ENCODE peak calls at places on chromosome 6, in six cellular contexts. S is iPS DF 6.9, M is testis, Y is body of pancreas, E is heart left ventricle, Z is fibroblast of lung. O is an unnamed sample. For H3K27me3, the result is how much of the 10 kb centered on the place peaks cover.

GRCh38 chr6:34148864-34149810 is 3.2 kb upstream of the GRM4 start:
- DNase-seq in S (no peak), M (no peak), Y (no peak), E (no peak), Z (no peak), O (no peak)

GRCh38 chr6:135600931-135601330 is 103.4 kb upstream of the AHI1 start:
- DNase-seq in S (no peak), M (no peak), Y (no peak), E (no peak), Z (no peak), O (no peak)

GRCh38 chr6:10383312-10384063 is 31.4 kb downstream of the TFAP2A start:
- DNase-seq in S (no peak), M (no peak), Y (no peak), E (no peak), Z (no peak), O (no peak)

GRCh38 chr6:158706369-158706982 is 56.6 kb downstream of the SYTL3 start:
- DNase-seq in S (no peak), M (peak), Y (peak), E (peak), Z (peak), O (no peak)

GRCh38 chr6:79570129-79570801 is 33.0 kb upstream of the LCA5 start:
- DNase-seq in S (peak), M (no peak), Y (peak), E (no peak), Z (no peak), O (no peak)

GRCh38 chr6:116615937-116616756 is at the start of gene RSPH4A:
- DNase-seq in S (peak), M (peak), Y (peak), E (peak), Z (peak), O (peak)

GRCh38 chr6:52788478-52788877 is 15.1 kb downstream of the GSTA1 start:
- DNase-seq in S (no peak), M (peak), Y (peak), E (no peak), Z (no peak), O (no peak)

GRCh38 chr6:165556116-165556843 is 106.8 kb downstream of the PDE10A start:
- DNase-seq in S (no peak), M (no peak), Y (no peak), E (no peak), Z (peak), O (no peak)

GRCh38 chr6:129749749-129750120 is 39.8 kb upstream of the ARHGAP18 start:
- DNase-seq in S (no peak), M (no peak), Y (no peak), E (no peak), Z (peak), O (no peak)

GRCh38 chr6:112325449-112325848 is 21.7 kb upstream of the RFPL4B start:
- DNase-seq in S (no peak), M (peak), Y (no peak), E (no peak), Z (peak), O (no peak)

GRCh38 chr6:30037182-30037788 is 23.8 kb upstream of the POLR1H start:
- DNase-seq in S (no peak), M (no peak), Y (no peak), E (no peak), Z (peak), O (no peak)

GRCh38 chr6:156557269-156557885 is 219.8 kb upstream of the ARID1B start:
- DNase-seq in S (peak), M (peak), Y (peak), E (peak), Z (peak), O (no peak)

GRCh38 chr6:153790048-153790447 is 249.0 kb upstream of the OPRM1 start:
- DNase-seq in S (no peak), M (no peak), Y (no peak), E (no peak), Z (peak), O (no peak)

GRCh38 chr6:113857565-113858066 is 471 bp downstream of the MARCKS start:
- DNase-seq in S (no peak), M (peak), Y (peak), E (no peak), Z (no peak), O (no peak)

GRCh38 chr6:138404666-138405337 is 779 bp downstream of the HEBP2 start:
- DNase-seq in S (no peak), M (peak), Y (peak), E (no peak), Z (no peak), O (no peak)

GRCh38 chr6:34656378-34657036 is 40.1 kb downstream of the ILRUN start:
- DNase-seq in S (no peak), M (peak), Y (peak), E (no peak), Z (peak), O (no peak)

GRCh38 chr6:140747114-140747513 is 1372.7 kb upstream of the CITED2 start:
- DNase-seq in S (no peak), M (no peak), Y (no peak), E (no peak), Z (no peak), O (no peak)

GRCh38 chr6:85669735-85670194 is 27.1 kb upstream of the SYNCRIP start:
- DNase-seq in S (no peak), M (no peak), Y (no peak), E (no peak), Z (peak), O (no peak)

GRCh38 chr6:29953001-29953436 is 10.7 kb downstream of the HLA-A start:
- DNase-seq in S (no peak), M (peak), Y (no peak), E (peak), Z (peak), O (no peak)

GRCh38 chr6:52368002-52368401 is 6.1 kb downstream of the PAQR8 start:
- DNase-seq in S (no peak), M (peak), Y (no peak), E (no peak), Z (no peak), O (no peak)

GRCh38 chr6:165245716-165246115 is 63.7 kb downstream of the C6orf118 start:
- DNase-seq in S (no peak), M (no peak), Y (no peak), E (no peak), Z (no peak), O (no peak)

GRCh38 chr6:149164199-149164745 is 153.2 kb upstream of the TAB2 start:
- DNase-seq in S (no peak), M (no peak), Y (no peak), E (no peak), Z (no peak), O (no peak)
- H3K4me3 ChIP-seq in S (no peak), M (no peak), Y (no peak), E (no peak), Z (no peak), O (no peak)

GRCh38 chr6:36804549-36804948 is 34.7 kb downstream of the CPNE5 start:
- DNase-seq in S (no peak), M (no peak), Y (no peak), E (no peak), Z (no peak), O (no peak)
- H3K27me3 ChIP-seq in S (under half), M (under half), Y (under half), E (under half), Z (under half), O (under half)

GRCh38 chr6:39225543-39225942 is 3.7 kb downstream of the KCNK5 start:
- DNase-seq in S (no peak), M (no peak), Y (no peak), E (no peak), Z (no peak), O (no peak)
- H3K4me3 ChIP-seq in S (no peak), M (no peak), Y (no peak), E (no peak), Z (no peak), O (no peak)

GRCh38 chr6:170447561-170447930 is 105.6 kb downstream of the PSMB1 start:
- DNase-seq in S (no peak), M (peak), Y (no peak), E (no peak), Z (no peak), O (no peak)
- H3K27me3 ChIP-seq in S (under half), M (under half), Y (under half), E (under half), Z (under half), O (under half)

GRCh38 chr6:137043710-137044365 is 927 bp downstream of the IL20RA start:
- DNase-seq in S (peak), M (peak), Y (no peak), E (peak), Z (peak), O (no peak)

GRCh38 chr6:137046871-137047412 is 2.2 kb upstream of the IL20RA start:
- DNase-seq in S (no peak), M (no peak), Y (no peak), E (no peak), Z (no peak), O (no peak)

GRCh38 chr6:137049095-137049494 is 4.3 kb upstream of the IL20RA start:
- DNase-seq in S (no peak), M (no peak), Y (no peak), E (no peak), Z (no peak), O (no peak)

GRCh38 chr6:137044366-137045220 is at the start of gene IL20RA:
- DNase-seq in S (peak), M (peak), Y (peak), E (peak), Z (no peak), O (no peak)

DNA sequence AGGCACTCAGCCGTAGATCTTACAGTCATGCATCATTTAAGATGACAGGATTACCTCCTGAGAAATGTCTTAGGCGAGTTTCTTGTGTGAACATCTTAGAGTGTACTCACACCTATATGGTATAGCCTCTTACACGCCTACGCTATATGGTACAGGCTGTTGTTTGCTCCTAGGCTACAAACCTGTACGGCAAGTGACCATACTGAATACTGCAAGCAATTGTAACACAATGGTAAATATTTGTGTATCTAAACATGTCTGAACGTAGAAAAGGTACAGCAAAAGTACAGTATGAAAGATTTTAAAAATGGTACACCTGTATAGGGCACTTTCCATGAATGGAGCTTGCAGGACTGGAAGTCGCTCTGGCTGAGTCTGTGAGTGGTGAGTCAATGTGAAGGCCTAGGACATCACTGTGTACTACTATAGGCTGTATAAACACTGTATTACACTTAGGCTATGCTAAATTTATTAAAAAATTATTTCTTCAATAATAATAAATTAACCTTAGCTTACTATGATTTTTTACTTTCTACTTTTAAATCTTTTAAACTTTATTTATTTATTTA is 540 bp upstream of the IL20RA start:
- DNase-seq in S (no peak), M (no peak), Y (no peak), E (no peak), Z (no peak), O (no peak)
- H3K4me3 ChIP-seq in S (no peak), M (peak), Y (peak), E (no peak), Z (no peak), O (no peak)

GRCh38 chr6:45679631-45680030 is 301.9 kb upstream of the SUPT3H start:
- DNase-seq in S (no peak), M (no peak), Y (no peak), E (no peak), Z (no peak), O (no peak)

GRCh38 chr6:45684476-45684875 is 306.7 kb upstream of the SUPT3H start:
- DNase-seq in S (no peak), M (no peak), Y (no peak), E (no peak), Z (no peak), O (no peak)

GRCh38 chr6:45679163-45679562 is 301.4 kb upstream of the SUPT3H start:
- DNase-seq in S (no peak), M (no peak), Y (no peak), E (no peak), Z (no peak), O (no peak)

GRCh38 chr6:45685076-45685475 is 307.3 kb upstream of the SUPT3H start:
- DNase-seq in S (no peak), M (no peak), Y (no peak), E (no peak), Z (no peak), O (no peak)

DNA sequence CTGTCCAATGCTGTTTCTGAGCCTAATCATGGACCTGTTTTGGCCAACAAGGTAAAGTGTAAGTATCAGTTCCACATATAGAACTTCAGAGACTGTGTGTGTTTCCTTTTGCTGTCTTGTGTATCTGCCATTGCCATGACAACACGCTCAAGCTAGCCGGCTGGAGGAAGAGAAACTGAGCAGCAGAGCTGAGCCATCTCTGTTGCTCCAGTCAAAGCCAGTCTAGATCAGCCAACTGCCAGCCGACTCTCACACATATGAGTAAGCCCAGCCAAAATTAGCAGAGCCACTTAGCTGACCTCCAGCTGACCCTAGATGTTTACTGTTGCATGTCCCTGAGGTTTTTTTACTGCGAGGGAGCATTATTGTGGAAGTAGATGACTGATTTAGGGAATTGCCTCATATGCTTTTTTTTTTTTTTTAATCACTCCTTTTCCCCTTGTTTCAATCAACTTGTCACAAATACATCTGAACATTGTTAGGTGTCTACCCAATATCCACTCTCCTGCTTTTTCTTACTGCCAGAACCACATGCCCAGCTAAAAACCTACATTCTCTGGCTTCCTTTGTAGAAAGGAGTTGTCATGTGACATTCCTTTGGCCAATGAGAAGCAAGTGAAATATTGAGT is 304.2 kb upstream of the SUPT3H start:
- DNase-seq in S (no peak), M (no peak), Y (no peak), E (no peak), Z (peak), O (no peak)
- H3K27me3 ChIP-seq in S (under half), M (under half), Y (under half), E (under half), Z (under half), O (under half)

GRCh38 chr6:127933137-127933536 is 32.3 kb upstream of the THEMIS start:
- DNase-seq in S (no peak), M (no peak), Y (no peak), E (no peak), Z (no peak), O (no peak)

GRCh38 chr6:127937102-127937501 is 36.2 kb upstream of the THEMIS start:
- DNase-seq in S (no peak), M (no peak), Y (no peak), E (no peak), Z (peak), O (no peak)

GRCh38 chr6:127933852-127934840 is 33.3 kb upstream of the THEMIS start:
- DNase-seq in S (no peak), M (no peak), Y (no peak), E (no peak), Z (no peak), O (no peak)

GRCh38 chr6:127937747-127938146 is 36.9 kb upstream of the THEMIS start:
- DNase-seq in S (no peak), M (no peak), Y (no peak), E (no peak), Z (no peak), O (no peak)

GRCh38 chr6:127932708-127933107 is 31.9 kb upstream of the THEMIS start:
- DNase-seq in S (no peak), M (no peak), Y (no peak), E (no peak), Z (no peak), O (no peak)
- H3K4me3 ChIP-seq in S (no peak), M (no peak), Y (no peak), E (no peak), Z (no peak), O (no peak)

GRCh38 chr6:131366223-131366622 is 206.8 kb upstream of the ARG1 start:
- DNase-seq in S (no peak), M (no peak), Y (no peak), E (no peak), Z (no peak), O (no peak)
- H3K27me3 ChIP-seq in S (under half), M (under half), Y (under half), E (under half), Z (under half), O (under half)

GRCh38 chr6:32662836-32663235 is 3.6 kb downstream of the HLA-DQB1 start:
- DNase-seq in S (no peak), M (no peak), Y (no peak), E (no peak), Z (no peak), O (no peak)
- H3K4me3 ChIP-seq in S (no peak), M (no peak), Y (no peak), E (no peak), Z (no peak), O (no peak)

GRCh38 chr6:1312193-1312443 is 220 bp downstream of the FOXQ1 start:
- DNase-seq in S (no peak), M (no peak), Y (no peak), E (no peak), Z (no peak), O (no peak)
- H3K27me3 ChIP-seq in S (half or more), M (under half), Y (under half), E (half or more), Z (under half), O (under half)

O was measured in thoracic aorta.